ENCODE peak calls at places on chromosomes 6 and 20, in four cellular contexts. F is A549, Q is kidney, R is T follicular helper cell. M is an unnamed sample.

GRCh38 chr6:32882879-32883250 is 28.9 kb downstream of the PSMB9 start:
- DNase-seq in F (no peak), Q (no peak), R (no peak), M (no peak)

GRCh38 chr20:24590193-24590982 is 121.0 kb downstream of the SYNDIG1 start:
- DNase-seq in F (no peak), R (no peak), Q (no peak), M (no peak)

GRCh38 chr6:26501482-26501986 is 1.4 kb downstream of the BTN1A1 start:
- DNase-seq in F (no peak), R (peak), Q (peak), M (peak)

GRCh38 chr20:57420571-57421257 is 29.5 kb downstream of the RBM38 start:
- DNase-seq in F (no peak), R (no peak), Q (no peak), M (no peak)

GRCh38 chr20:50446351-50447101 is 63.7 kb upstream of the PTPN1 start:
- DNase-seq in Q (no peak), R (no peak), F (no peak), M (no peak)

GRCh38 chr6:30568245-30568644 is 3.0 kb upstream of the ABCF1 start:
- DNase-seq in R (no peak), F (no peak), Q (no peak), M (no peak)

GRCh38 chr6:135600086-135600702 is 102.7 kb upstream of the AHI1 start:
- DNase-seq in R (no peak), F (no peak), Q (no peak), M (no peak)

GRCh38 chr6:125511809-125512341 is 210.1 kb upstream of the HDDC2 start:
- DNase-seq in F (no peak), Q (no peak), R (no peak), M (no peak)

GRCh38 chr6:82143041-82143481 is 104.5 kb downstream of the IBTK start:
- DNase-seq in Q (no peak), R (no peak), F (no peak), M (no peak)

GRCh38 chr6:139728879-139729278 is 354.4 kb upstream of the CITED2 start:
- DNase-seq in R (no peak), F (no peak), Q (no peak), M (no peak)

GRCh38 chr20:50844430-50845100 is 49.7 kb downstream of the BCAS4 start:
- DNase-seq in Q (peak), R (no peak), F (peak), M (no peak)

GRCh38 chr6:88089708-88090107 is 42.1 kb downstream of the SPACA1 start:
- DNase-seq in Q (no peak), R (no peak), F (no peak), M (no peak)

GRCh38 chr20:44035924-44036323 is 121.3 kb downstream of the TOX2 start:
- DNase-seq in F (no peak), Q (no peak), R (no peak), M (no peak)

GRCh38 chr20:2986466-2986865 is 57.0 kb upstream of the GNRH2 start:
- DNase-seq in F (no peak), Q (no peak), R (no peak), M (no peak)

GRCh38 chr20:9392892-9393857 is 121.2 kb upstream of the LAMP5 start:
- DNase-seq in F (peak), Q (peak), R (no peak), M (no peak)

GRCh38 chr6:52503853-52504777 is 72.7 kb downstream of the TRAM2 start:
- DNase-seq in Q (peak), F (peak), R (no peak), M (no peak)

GRCh38 chr6:137399949-137400443 is 94.2 kb downstream of the OLIG3 start:
- DNase-seq in Q (no peak), R (no peak), F (no peak), M (no peak)

GRCh38 chr20:46056970-46057855 is 28.2 kb downstream of the SLC12A5 start:
- DNase-seq in R (no peak), Q (no peak), F (no peak), M (no peak)

GRCh38 chr6:146289816-146290588 is 253.6 kb upstream of the RAB32 start:
- DNase-seq in R (no peak), Q (no peak), F (no peak), M (no peak)

GRCh38 chr6:71608646-71609045 is 277.7 kb upstream of the RIMS1 start:
- DNase-seq in R (no peak), Q (no peak), F (no peak), M (no peak)

GRCh38 chr6:3046295-3046694 is 22.0 kb upstream of the RIPK1 start:
- DNase-seq in R (no peak), Q (no peak), F (no peak), M (no peak)

GRCh38 chr20:31517373-31517772 is 3.1 kb downstream of the HM13 start:
- DNase-seq in F (peak), Q (no peak), R (no peak), M (no peak)